ENCODE peak calls at places on chromosome 5, in six cellular contexts. T is IMR-90; N is activated CD8-positive, alpha-beta T cell treated with anti-CD3 and anti-CD28 coated beads for 36 hours; P is endothelial cell of umbilical vein; U is tibial nerve; Z is left ventricle myocardium inferior. L is an unnamed sample.

GRCh38 chr5:149229298-149229937 is 42.2 kb upstream of the AFAP1L1 start:
- DNase-seq in T (no peak), N (no peak), P (no peak), U (no peak), Z (no peak), L (no peak)

GRCh38 chr5:143014017-143014651 is 244.0 kb downstream of the ARHGAP26 start:
- DNase-seq in T (no peak), N (peak; percentile 57), P (no peak), U (no peak), Z (peak; percentile 29), L (no peak)

GRCh38 chr5:146867996-146868708 is 10.4 kb downstream of the PPP2R2B start:
- DNase-seq in T (no peak), N (no peak), P (no peak), U (no peak), Z (no peak), L (no peak)

GRCh38 chr5:143215685-143216084 is 187.8 kb downstream of the NR3C1 start:
- DNase-seq in T (no peak), N (no peak), P (no peak), U (no peak), Z (no peak), L (no peak)

GRCh38 chr5:10566556-10567068 is 2.7 kb downstream of the ANKRD33B start:
- DNase-seq in T (no peak), N (no peak), P (no peak), U (no peak), Z (no peak), L (no peak)

GRCh38 chr5:36701085-36701691 is 94.8 kb downstream of the SLC1A3 start:
- DNase-seq in T (no peak), N (no peak), P (no peak), U (no peak), Z (no peak), L (no peak)

GRCh38 chr5:95959051-95959963 is 2.3 kb downstream of the ELL2 start:
- DNase-seq in T (peak; percentile 33), N (peak; percentile 1), P (peak; percentile 41), U (no peak), Z (no peak), L (no peak)

GRCh38 chr5:177343777-177344176 is 7.7 kb downstream of the LMAN2 start:
- DNase-seq in T (no peak), N (no peak), P (no peak), U (no peak), Z (no peak), L (no peak)

GRCh38 chr5:40717281-40717680 is 37.6 kb downstream of the PTGER4 start:
- DNase-seq in T (peak; percentile 74), N (no peak), P (peak; percentile 10), U (no peak), Z (no peak), L (no peak)

GRCh38 chr5:40716590-40716989 is 36.9 kb downstream of the PTGER4 start:
- DNase-seq in T (no peak), N (no peak), P (no peak), U (no peak), Z (no peak), L (peak; percentile 22)

GRCh38 chr5:40720071-40720470 is 35.7 kb downstream of the TTC33 start:
- DNase-seq in T (no peak), N (no peak), P (no peak), U (no peak), Z (no peak), L (no peak)

GRCh38 chr5:40716000-40716399 is 36.3 kb downstream of the PTGER4 start:
- DNase-seq in T (no peak), N (no peak), P (peak; percentile 45), U (no peak), Z (no peak), L (no peak)
- TF ChIP-seq CTCF in T (peak; percentile 15), N (no peak), P (peak; percentile 19), U (no peak), Z (no peak), L (no peak)

GRCh38 chr5:98839469-98840383 is 66.3 kb downstream of the RGMB start:
- DNase-seq in T (no peak), N (peak; percentile 24), P (no peak), U (no peak), Z (no peak), L (no peak)
- TF ChIP-seq CTCF in T (peak; percentile 16), N (peak; percentile 45), P (no peak), U (no peak), Z (peak; percentile 54), L (peak; percentile 17)

GRCh38 chr5:39721394-39721793 is 296.6 kb upstream of the DAB2 start:
- DNase-seq in T (no peak), N (no peak), P (no peak), U (no peak), Z (no peak), L (no peak)

GRCh38 chr5:39732166-39732565 is 307.4 kb upstream of the DAB2 start:
- DNase-seq in T (no peak), N (no peak), P (no peak), U (no peak), Z (no peak), L (no peak)

GRCh38 chr5:39730011-39730410 is 305.2 kb upstream of the DAB2 start:
- DNase-seq in T (no peak), N (no peak), P (no peak), U (no peak), Z (no peak), L (no peak)

DNA sequence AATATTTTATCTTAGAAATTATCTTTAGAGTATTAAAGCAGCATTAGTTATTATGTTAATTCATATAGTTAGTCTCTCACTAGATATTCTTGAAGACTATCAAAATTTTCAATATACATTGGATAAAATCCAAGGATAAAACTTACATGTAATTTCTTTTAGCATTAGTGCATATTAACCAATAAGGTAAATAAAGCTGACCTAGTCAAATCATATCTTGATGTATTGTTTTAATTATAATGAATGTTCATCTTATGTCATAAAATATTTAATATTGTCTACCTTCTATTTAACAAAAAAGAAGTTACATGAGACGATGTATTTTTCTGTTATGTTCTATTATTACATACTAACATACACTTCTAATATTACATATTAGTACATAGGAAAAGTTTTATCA is 301.7 kb upstream of the DAB2 start:
- DNase-seq in T (no peak), N (no peak), P (no peak), U (no peak), Z (no peak), L (no peak)
- TF ChIP-seq CTCF in T (no peak), N (no peak), P (no peak), U (no peak), Z (no peak), L (no peak)

DNA sequence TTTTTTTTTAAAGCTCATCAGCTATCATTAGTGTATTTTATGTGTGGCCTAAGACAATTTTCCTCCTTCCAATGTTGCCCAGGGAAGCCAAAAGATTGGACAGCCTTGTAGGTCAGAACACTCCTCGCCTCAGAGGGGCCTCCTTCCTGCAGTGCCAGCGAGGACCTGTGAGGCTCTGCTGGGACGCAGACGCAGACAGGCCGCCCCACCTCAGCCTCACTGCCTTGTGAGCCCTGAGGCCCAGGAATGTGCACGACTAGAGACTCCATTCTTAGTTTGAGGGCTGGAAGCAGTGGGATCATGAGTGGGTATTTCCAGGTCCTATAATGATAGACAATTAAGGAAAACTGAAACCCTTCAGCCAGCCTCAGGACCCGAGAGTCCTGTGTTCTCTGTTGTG is 85.4 kb downstream of the PJA2 start:
- DNase-seq in T (no peak), N (no peak), P (no peak), U (no peak), Z (no peak), L (no peak)
- TF ChIP-seq CTCF in T (no peak), N (no peak), P (no peak), U (no peak), Z (no peak), L (no peak)

GRCh38 chr5:174344335-174344734 is 298.8 kb downstream of the NSG2 start:
- DNase-seq in T (no peak), N (no peak), P (no peak), U (no peak), Z (no peak), L (no peak)
- TF ChIP-seq CTCF in T (no peak), N (no peak), P (no peak), U (no peak), Z (no peak), L (no peak)

DNA sequence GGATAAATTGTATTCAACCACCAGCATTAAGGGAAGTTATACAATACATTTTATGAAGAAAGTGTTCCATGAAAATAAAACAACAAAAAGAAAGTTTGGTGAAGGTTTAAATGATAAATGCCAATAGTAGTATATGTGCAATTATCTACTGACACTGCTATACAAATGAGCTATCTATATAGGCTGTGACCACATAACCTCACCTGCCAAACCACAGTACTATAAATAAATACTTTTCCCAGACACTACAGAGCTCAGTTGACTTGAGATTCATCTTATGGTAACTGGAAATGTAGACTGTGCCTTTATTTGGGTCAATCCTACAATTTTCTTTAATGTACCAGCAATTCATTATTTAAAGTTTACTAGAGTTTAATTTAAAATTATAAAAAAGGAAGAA is 81.0 kb upstream of the CCDC152 start:
- DNase-seq in T (no peak), N (no peak), P (no peak), U (no peak), Z (no peak), L (no peak)
- TF ChIP-seq CTCF in T (no peak), N (no peak), P (no peak), U (no peak), Z (no peak), L (no peak)

DNA sequence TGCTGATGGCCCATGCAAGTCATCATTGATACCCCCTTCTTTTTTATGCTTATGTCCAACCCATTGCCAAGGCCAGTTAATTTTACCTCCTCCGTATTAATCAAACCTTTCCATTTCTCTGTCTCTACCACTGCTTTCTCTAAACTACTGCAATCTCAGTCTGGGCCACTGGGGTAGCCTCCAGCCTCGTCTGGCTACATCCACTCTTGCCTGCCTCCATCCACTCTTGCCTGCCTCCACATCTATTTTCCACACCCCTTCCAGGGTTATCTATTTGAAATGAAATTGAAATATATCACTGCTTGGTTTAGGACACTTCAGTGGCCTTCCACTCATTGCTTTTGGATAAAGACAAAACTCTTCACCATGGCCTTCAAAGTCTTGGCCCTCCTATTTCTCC is 425.3 kb upstream of the CLINT1 start:
- DNase-seq in T (no peak), N (no peak), P (no peak), U (no peak), Z (no peak), L (no peak)
- TF ChIP-seq CTCF in T (no peak), N (no peak), P (no peak), U (no peak), Z (no peak), L (no peak)

GRCh38 chr5:156051972-156052371 is 275.0 kb upstream of the SGCD start:
- DNase-seq in T (no peak), N (no peak), P (no peak), U (no peak), Z (no peak), L (no peak)
- TF ChIP-seq CTCF in T (no peak), N (no peak), P (no peak), U (no peak), Z (peak; percentile 19), L (no peak)

L was measured in GM13977.